ENCODE peak calls at places on chromosome 10, in six cellular contexts. O is neuronal stem cell, K is neural progenitor cell, N is mammary epithelial cell, U is GM23338, L is fibroblast of lung. P is an unnamed sample.

GRCh38 chr10:102312683-102313082 is 67.4 kb downstream of the GBF1 start:
- DNase-seq in O (no peak), K (no peak), N (peak), U (no peak), L (no peak), P (no peak)

GRCh38 chr10:91163709-91164474 is 56.6 kb upstream of the PCGF5 start:
- DNase-seq in O (no peak), K (peak), N (peak), U (peak), L (peak), P (peak)

GRCh38 chr10:56782503-56782902 is 421.4 kb upstream of the ZWINT start:
- DNase-seq in O (no peak), K (peak), N (no peak), U (peak), L (no peak), P (no peak)

GRCh38 chr10:105545101-105545500 is 904.0 kb downstream of the SORCS3 start:
- DNase-seq in O (no peak), K (no peak), N (no peak), U (no peak), L (no peak), P (no peak)

GRCh38 chr10:114541081-114541833 is 116.8 kb downstream of the ABLIM1 start:
- DNase-seq in O (no peak), K (no peak), N (peak), U (no peak), L (peak), P (peak)

GRCh38 chr10:101961591-101962498 is 94.1 kb downstream of the ARMH3 start:
- DNase-seq in O (no peak), K (no peak), N (no peak), U (no peak), L (peak), P (peak)

GRCh38 chr10:58393317-58393716 is 8.1 kb downstream of the TFAM start:
- DNase-seq in O (no peak), K (no peak), N (no peak), U (no peak), L (peak), P (no peak)

GRCh38 chr10:106285199-106285598 is 879.3 kb downstream of the SORCS1 start:
- DNase-seq in O (no peak), K (peak), N (no peak), U (peak), L (no peak), P (no peak)

GRCh38 chr10:111801841-111802240 is 381.7 kb downstream of the GPAM start:
- DNase-seq in O (no peak), K (peak), N (no peak), U (no peak), L (no peak), P (no peak)

GRCh38 chr10:95260909-95261552 is 29.8 kb downstream of the PDLIM1 start:
- DNase-seq in O (no peak), K (no peak), N (peak), U (no peak), L (no peak), P (no peak)

GRCh38 chr10:62116896-62117295 is 151.7 kb downstream of the RTKN2 start:
- DNase-seq in O (no peak), K (no peak), N (no peak), U (no peak), L (no peak), P (no peak)

GRCh38 chr10:113924664-113925063 is 70.2 kb downstream of the NHLRC2 start:
- DNase-seq in O (no peak), K (no peak), N (no peak), U (no peak), L (no peak), P (no peak)

GRCh38 chr10:68550747-68551411 is 9.3 kb upstream of the TET1 start:
- DNase-seq in O (peak), K (peak), N (peak), U (peak), L (peak), P (peak)

GRCh38 chr10:1638889-1639418 is 98.4 kb downstream of the ADARB2 start:
- DNase-seq in O (no peak), K (no peak), N (no peak), U (no peak), L (no peak), P (no peak)

GRCh38 chr10:95208702-95209391 is 14.8 kb downstream of the ACSM6 start:
- DNase-seq in O (no peak), K (no peak), N (no peak), U (peak), L (peak), P (no peak)

GRCh38 chr10:8238989-8239388 is 184.5 kb downstream of the GATA3 start:
- DNase-seq in O (no peak), K (no peak), N (no peak), U (no peak), L (no peak), P (no peak)

GRCh38 chr10:102645388-102645740 is 1.1 kb downstream of the TRIM8 start:
- DNase-seq in O (peak), K (no peak), N (no peak), U (peak), L (peak), P (peak)

GRCh38 chr10:113788604-113789083 is 37.2 kb downstream of the PLEKHS1 start:
- DNase-seq in O (no peak), K (no peak), N (peak), U (no peak), L (peak), P (peak)

GRCh38 chr10:26439436-26440090 is 1.4 kb downstream of the APBB1IP start:
- DNase-seq in O (no peak), K (no peak), N (no peak), U (no peak), L (no peak), P (no peak)

GRCh38 chr10:89032141-89032814 is 41.7 kb downstream of the FAS start:
- DNase-seq in O (no peak), K (no peak), N (peak), U (peak), L (peak), P (no peak)

GRCh38 chr10:95266674-95267095 is 24.1 kb downstream of the PDLIM1 start:
- DNase-seq in O (peak), K (peak), N (peak), U (peak), L (peak), P (peak)

GRCh38 chr10:110395350-110396283 is 90.9 kb upstream of the SMNDC1 start:
- DNase-seq in O (no peak), K (no peak), N (peak), U (no peak), L (peak), P (peak)

GRCh38 chr10:133163889-133164815 is 4.1 kb downstream of the KNDC1 start:
- DNase-seq in O (no peak), K (no peak), N (no peak), U (peak), L (no peak), P (no peak)

GRCh38 chr10:36597921-36598320 is 527.5 kb upstream of the ANKRD30A start:
- DNase-seq in O (no peak), K (no peak), N (no peak), U (no peak), L (no peak), P (peak)

GRCh38 chr10:108358912-108359311 is 1194.4 kb upstream of the SORCS1 start:
- DNase-seq in O (no peak), K (no peak), N (peak), U (no peak), L (peak), P (peak)

GRCh38 chr10:126921974-126922525 is 16.8 kb downstream of the DOCK1 start:
- DNase-seq in O (no peak), K (no peak), N (peak), U (no peak), L (peak), P (no peak)

GRCh38 chr10:65313406-65313805 is 1612.4 kb upstream of the LRRTM3 start:
- DNase-seq in O (no peak), K (no peak), N (peak), U (no peak), L (peak), P (no peak)

GRCh38 chr10:78744521-78745090 is 324.2 kb upstream of the ZMIZ1 start:
- DNase-seq in O (no peak), K (no peak), N (no peak), U (no peak), L (no peak), P (peak)

GRCh38 chr10:102669206-102670064 is 25.2 kb downstream of the TRIM8 start:
- DNase-seq in O (no peak), K (peak), N (peak), U (peak), L (peak), P (peak)

GRCh38 chr10:97514344-97514743 is 15.6 kb downstream of the UBTD1 start:
- DNase-seq in O (no peak), K (no peak), N (no peak), U (no peak), L (no peak), P (no peak)

GRCh38 chr10:96283756-96284155 is 12.4 kb upstream of the BLNK start:
- DNase-seq in O (no peak), K (no peak), N (no peak), U (no peak), L (no peak), P (no peak)

GRCh38 chr10:59913547-59914237 is 7.3 kb upstream of the CCDC6 start:
- DNase-seq in O (no peak), K (no peak), N (no peak), U (no peak), L (no peak), P (no peak)
- H3K27ac ChIP-seq in O (no peak), K (no peak), N (no peak), U (no peak), L (no peak), P (no peak)

GRCh38 chr10:11513727-11514126 is 97.7 kb downstream of the USP6NL start:
- DNase-seq in O (no peak), K (no peak), N (no peak), U (no peak), L (no peak), P (no peak)

GRCh38 chr10:11511325-11511724 is 100.1 kb downstream of the USP6NL start:
- DNase-seq in O (no peak), K (no peak), N (no peak), U (no peak), L (no peak), P (no peak)

GRCh38 chr10:11515596-11516418 is 95.6 kb downstream of the USP6NL start:
- DNase-seq in O (no peak), K (peak), N (peak), U (peak), L (peak), P (peak)

GRCh38 chr10:11510714-11511113 is 100.7 kb downstream of the USP6NL start:
- DNase-seq in O (no peak), K (no peak), N (no peak), U (no peak), L (no peak), P (no peak)

GRCh38 chr10:11512596-11512995 is 98.9 kb downstream of the USP6NL start:
- DNase-seq in O (no peak), K (no peak), N (no peak), U (no peak), L (no peak), P (no peak)
- H2AFZ ChIP-seq in O (no peak), K (no peak), N (no peak), U (no peak), L (no peak), P (no peak)

GRCh38 chr10:73086816-73087215 is 9.8 kb downstream of the P4HA1 start:
- DNase-seq in O (no peak), K (no peak), N (no peak), U (no peak), L (no peak), P (no peak)

GRCh38 chr10:73084209-73084608 is 12.5 kb downstream of the P4HA1 start:
- DNase-seq in O (no peak), K (no peak), N (no peak), U (no peak), L (no peak), P (no peak)

GRCh38 chr10:73083234-73083633 is 13.4 kb downstream of the P4HA1 start:
- DNase-seq in O (no peak), K (no peak), N (no peak), U (no peak), L (peak), P (no peak)

GRCh38 chr10:73092830-73093229 is 3.8 kb downstream of the P4HA1 start:
- DNase-seq in O (no peak), K (no peak), N (no peak), U (no peak), L (no peak), P (no peak)

GRCh38 chr10:73088304-73088703 is 8.4 kb downstream of the P4HA1 start:
- DNase-seq in O (no peak), K (no peak), N (no peak), U (no peak), L (peak), P (no peak)
- H3K4me3 ChIP-seq in O (no peak), K (no peak), N (no peak), U (no peak), L (no peak), P (no peak)

DNA sequence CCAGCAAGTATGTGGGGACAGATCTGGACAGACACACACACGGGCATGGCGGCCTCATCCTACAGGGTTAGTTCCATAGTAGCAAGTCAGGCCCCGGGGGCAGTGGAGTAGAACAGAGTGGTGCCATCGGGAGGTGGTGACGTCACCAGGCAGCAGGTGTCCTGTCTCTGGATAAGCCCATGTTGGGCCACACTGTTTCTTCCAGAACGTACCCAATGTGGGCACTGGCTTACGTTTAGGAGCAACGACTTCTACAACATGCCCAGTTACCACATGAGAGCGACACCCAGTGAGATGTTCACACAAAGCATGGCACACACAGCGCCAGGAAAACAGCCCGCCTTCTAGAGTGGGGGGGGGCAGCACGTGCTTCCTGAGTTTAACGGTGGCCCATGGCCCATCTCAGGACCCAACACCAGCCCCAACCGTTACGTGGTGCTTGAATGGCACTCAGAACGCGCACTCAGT is 67.8 kb downstream of the CTBP2 start:
- DNase-seq in O (no peak), K (no peak), N (no peak), U (no peak), L (no peak), P (no peak)
- H3K27ac ChIP-seq in O (no peak), K (no peak), N (no peak), U (peak), L (peak), P (peak)

DNA sequence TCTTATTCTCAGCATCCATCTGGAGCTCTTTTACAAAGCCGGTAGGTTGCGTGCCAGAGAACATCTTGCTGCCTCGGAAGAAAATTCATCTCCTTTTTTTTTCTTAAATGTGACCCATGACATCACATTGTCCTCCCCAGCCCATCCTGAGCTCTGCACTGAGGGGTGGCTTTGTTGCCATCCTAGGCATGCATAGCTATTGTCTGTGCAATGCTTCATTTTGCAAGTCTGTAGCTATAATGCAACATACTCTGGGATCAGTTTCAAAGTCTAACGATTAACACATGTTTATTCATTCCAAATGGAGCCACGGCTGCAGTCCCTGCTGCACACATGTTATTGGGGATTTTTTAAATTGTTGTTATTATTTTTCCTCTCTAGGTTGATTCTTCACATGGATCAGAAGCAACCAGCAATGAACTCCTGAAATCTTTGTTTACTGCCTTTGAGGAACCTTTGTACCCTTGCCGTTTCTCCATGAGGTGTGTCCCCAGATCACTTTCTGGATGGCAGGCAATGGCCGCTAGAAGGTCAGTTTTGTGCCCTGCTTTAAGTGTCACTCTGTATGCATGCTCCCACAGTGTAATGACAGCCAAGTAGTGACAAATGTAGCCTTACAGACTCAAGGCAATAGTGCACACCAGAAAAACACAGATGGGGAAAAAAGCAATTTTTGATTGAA is 47.6 kb upstream of the NRP1 start:
- DNase-seq in O (no peak), K (peak), N (no peak), U (no peak), L (peak), P (peak)
- H2AFZ ChIP-seq in O (peak), K (no peak), N (no peak), U (peak), L (no peak), P (no peak)

GRCh38 chr10:100728928-100729876 is 16.2 kb upstream of the PAX2 start:
- DNase-seq in O (no peak), K (peak), N (no peak), U (peak), L (peak), P (peak)

GRCh38 chr10:100731603-100732596 is 13.5 kb upstream of the PAX2 start:
- DNase-seq in O (no peak), K (no peak), N (no peak), U (peak), L (no peak), P (no peak)

GRCh38 chr10:100729877-100730738 is 15.3 kb upstream of the PAX2 start:
- DNase-seq in O (no peak), K (peak), N (no peak), U (peak), L (no peak), P (no peak)

GRCh38 chr10:100733319-100733718 is 12.1 kb upstream of the PAX2 start:
- DNase-seq in O (no peak), K (no peak), N (no peak), U (peak), L (no peak), P (no peak)

GRCh38 chr10:100730739-100731602 is 14.4 kb upstream of the PAX2 start:
- DNase-seq in O (no peak), K (peak), N (no peak), U (peak), L (no peak), P (peak)
- H3K4me3 ChIP-seq in O (no peak), K (no peak), N (no peak), U (peak), L (no peak), P (no peak)

P was measured in hepatocyte.